ENCODE peak calls at places on chromosome 9, in seven cellular contexts. T, G, J, K, Y, R and O are unnamed samples.
A peak's percentile ranks its signal among the peaks of the same experiment; 100 is the strongest.

GRCh38 chr9:89746385-89747116 is 141.7 kb downstream of the GADD45G start:
- DNase-seq in J (no peak), T (no peak), R (no peak), G (no peak), Y (no peak), K (no peak), O (peak; percentile 77)

GRCh38 chr9:14133394-14133793 is 180.5 kb downstream of the NFIB start:
- DNase-seq in T (no peak), J (no peak), R (no peak), K (no peak), Y (no peak), G (no peak), O (no peak)

GRCh38 chr9:7509586-7509985 is 290.0 kb downstream of the DMAC1 start:
- DNase-seq in Y (no peak), K (no peak), G (peak; percentile 46), T (no peak), J (no peak), R (no peak), O (no peak)

GRCh38 chr9:84379740-84380139 is 39.2 kb upstream of the SLC28A3 start:
- DNase-seq in R (no peak), K (no peak), J (no peak), G (no peak), Y (no peak), T (no peak), O (no peak)

GRCh38 chr9:18347381-18348084 is 126.4 kb upstream of the ADAMTSL1 start:
- DNase-seq in J (no peak), G (no peak), T (no peak), Y (no peak), K (no peak), R (peak; percentile 67), O (no peak)

GRCh38 chr9:73149371-73150067 is 2.1 kb upstream of the ANXA1 start:
- DNase-seq in R (no peak), T (peak; percentile 69), J (no peak), Y (no peak), G (peak; percentile 92), K (peak; percentile 57), O (no peak)

GRCh38 chr9:122904466-122904822 is 715 bp downstream of the RC3H2 start:
- DNase-seq in K (peak; percentile 31), G (peak; percentile 4), T (no peak), Y (no peak), R (peak; percentile 41), J (no peak), O (peak; percentile 57)

GRCh38 chr9:94932647-94933415 is 206.3 kb downstream of the AOPEP start:
- DNase-seq in G (no peak), J (peak; percentile 15), T (no peak), Y (no peak), K (no peak), R (no peak), O (no peak)

GRCh38 chr9:95225016-95225745 is 92.3 kb downstream of the FANCC start:
- DNase-seq in Y (no peak), T (no peak), J (no peak), R (no peak), G (peak; percentile 27), K (no peak), O (no peak)

GRCh38 chr9:18493361-18494015 is 19.5 kb downstream of the ADAMTSL1 start:
- DNase-seq in T (no peak), K (no peak), R (no peak), Y (no peak), J (no peak), G (peak; percentile 45), O (no peak)

DNA sequence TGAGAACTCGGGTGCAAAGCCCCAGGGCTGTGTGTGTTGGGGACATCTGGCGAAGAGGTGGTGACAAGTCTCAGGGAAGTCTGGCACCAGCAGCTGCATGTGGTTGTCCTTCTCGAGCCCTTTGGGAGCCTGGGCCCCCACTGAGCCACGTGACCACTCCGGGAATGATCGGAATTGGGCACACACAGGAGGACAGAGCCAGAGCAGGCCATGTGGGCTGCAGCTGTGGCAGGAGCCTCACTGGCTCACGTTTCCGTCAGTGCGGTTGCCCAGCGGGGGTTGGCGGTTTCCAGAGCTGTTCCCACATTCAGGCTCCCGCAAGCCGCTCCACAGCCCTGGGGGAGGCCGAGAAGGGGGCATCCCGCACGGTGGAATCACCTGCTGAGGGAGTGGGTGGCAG is 6.8 kb upstream of the CEL start:
- DNase-seq in K (no peak), Y (no peak), T (no peak), R (no peak), G (peak; percentile 40), J (no peak), O (peak; percentile 93)
- TF ChIP-seq POLR2A in K (no peak), Y (no peak), T (no peak), R (no peak), G (no peak), J (no peak), O (no peak)

DNA sequence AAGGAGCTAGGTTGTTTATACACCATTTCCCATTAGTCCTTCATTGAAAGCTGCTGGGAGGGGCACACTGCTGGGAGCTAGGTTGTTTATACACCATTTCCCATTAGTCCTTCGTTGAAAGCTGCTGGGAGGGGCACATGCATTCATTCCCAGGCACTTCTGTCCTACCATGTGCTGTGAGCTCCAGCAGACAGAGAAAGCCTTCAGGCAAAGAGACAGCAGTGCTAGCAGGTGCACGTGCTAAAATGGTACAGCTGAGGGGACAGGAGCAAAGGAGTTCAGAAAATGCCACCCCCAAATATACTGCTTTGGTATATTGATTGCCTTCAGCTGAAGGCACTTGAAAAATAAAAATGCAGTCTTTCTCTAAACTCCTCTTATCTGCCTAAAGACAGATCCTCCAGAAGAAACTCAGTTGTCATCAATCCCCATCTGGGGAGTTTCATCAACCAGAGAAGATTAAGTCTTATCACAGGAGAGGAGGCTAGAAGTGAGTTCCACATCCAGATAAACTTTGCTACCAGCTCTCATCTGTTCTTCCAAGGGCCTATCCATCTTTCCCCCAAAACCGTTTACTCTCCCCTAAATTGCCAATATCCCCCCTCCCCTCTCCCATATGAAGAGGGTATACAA is 27.7 kb upstream of the DAPK1 start:
- DNase-seq in T (no peak), K (no peak), G (no peak), J (no peak), R (no peak), Y (no peak), O (no peak)
- H3K4me1 ChIP-seq in T (no peaks in the 10 kb centered on the region), K (no peaks in the 10 kb centered on the region), G (no peaks in the 10 kb centered on the region), J (no peaks in the 10 kb centered on the region), R (peaks cover 6% of the 10 kb centered on the region), Y (no peaks in the 10 kb centered on the region), O (no peaks in the 10 kb centered on the region)

GRCh38 chr9:121754655-121755436 is 103.4 kb downstream of the DAB2IP start:
- DNase-seq in Y (no peak), G (no peak), R (no peak), J (no peak), K (no peak), T (no peak), O (no peak)

GRCh38 chr9:121756477-121757285 is 105.2 kb downstream of the DAB2IP start:
- DNase-seq in R (no peak), T (no peak), K (no peak), Y (no peak), G (no peak), J (no peak), O (no peak)

GRCh38 chr9:121753802-121754654 is 102.6 kb downstream of the DAB2IP start:
- DNase-seq in Y (no peak), T (no peak), R (no peak), J (no peak), G (no peak), K (no peak), O (no peak)

GRCh38 chr9:121757286-121757595 is 105.8 kb downstream of the DAB2IP start:
- DNase-seq in K (no peak), R (no peak), J (no peak), T (no peak), Y (no peak), G (no peak), O (no peak)

GRCh38 chr9:121755581-121755980 is 104.1 kb downstream of the DAB2IP start:
- DNase-seq in J (no peak), R (no peak), K (no peak), Y (no peak), T (no peak), G (no peak), O (no peak)
- H3K27ac ChIP-seq in J (no peak overlapping the region), R (no peak overlapping the region), K (no peak overlapping the region), Y (peak overlapping the region; percentile 17), T (no peak overlapping the region), G (no peak overlapping the region), O (peak overlapping the region; percentile 86)

GRCh38 chr9:37575921-37576721 is at the start of gene FBXO10:
- DNase-seq in Y (no peak), J (peak; percentile 70), T (no peak), R (peak; percentile 67), K (peak; percentile 69), G (peak; percentile 77), O (peak; percentile 69)
- TF ChIP-seq POLR2A in Y (no peak), J (no peak), T (no peak), R (no peak), K (peak; percentile 49), G (peak; percentile 87), O (peak; percentile 64)

GRCh38 chr9:33142531-33142930 is 24.6 kb downstream of the B4GALT1 start:
- DNase-seq in J (no peak), K (no peak), R (no peak), Y (no peak), T (no peak), G (no peak), O (no peak)

GRCh38 chr9:33139421-33140228 is 27.5 kb downstream of the B4GALT1 start:
- DNase-seq in G (peak; percentile 96), T (no peak), K (no peak), J (peak; percentile 90), Y (no peak), R (peak; percentile 35), O (peak; percentile 85)

GRCh38 chr9:33146298-33146697 is 20.8 kb downstream of the B4GALT1 start:
- DNase-seq in K (no peak), Y (no peak), J (peak; percentile 9), R (no peak), G (no peak), T (no peak), O (no peak)

GRCh38 chr9:33140406-33141360 is 26.5 kb downstream of the B4GALT1 start:
- DNase-seq in T (no peak), R (no peak), K (no peak), Y (no peak), G (no peak), J (peak; percentile 20), O (no peak)

DNA sequence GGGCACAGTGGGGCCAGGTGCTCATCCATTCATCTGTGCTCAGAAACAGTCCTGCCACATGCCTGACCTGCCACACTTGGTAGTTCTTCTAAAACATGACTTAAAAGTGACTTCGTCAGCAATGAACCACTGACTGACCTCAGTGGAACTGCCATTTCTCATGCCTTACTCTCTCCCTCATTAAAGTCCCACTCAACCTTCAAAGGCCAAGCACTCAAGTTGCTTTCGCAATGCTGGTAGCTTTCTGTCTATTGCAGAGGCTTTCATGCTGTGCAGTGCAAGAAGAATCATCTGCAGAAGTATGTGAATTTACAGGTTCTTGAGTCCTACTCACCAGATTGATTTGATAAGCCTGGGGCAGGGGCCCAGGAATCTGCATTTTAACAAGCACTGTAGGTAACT is 23.9 kb downstream of the B4GALT1 start:
- DNase-seq in T (no peak), K (no peak), R (no peak), Y (no peak), J (peak; percentile 16), G (peak; percentile 80), O (no peak)
- H3K4me1 ChIP-seq in T (peaks cover 19% of the 10 kb centered on the region), K (peaks cover 98% of the 10 kb centered on the region), R (peaks cover 100% of the 10 kb centered on the region), Y (peaks cover 82% of the 10 kb centered on the region), J (peaks cover 34% of the 10 kb centered on the region), G (peaks cover 29% of the 10 kb centered on the region), O (peaks cover 60% of the 10 kb centered on the region)

DNA sequence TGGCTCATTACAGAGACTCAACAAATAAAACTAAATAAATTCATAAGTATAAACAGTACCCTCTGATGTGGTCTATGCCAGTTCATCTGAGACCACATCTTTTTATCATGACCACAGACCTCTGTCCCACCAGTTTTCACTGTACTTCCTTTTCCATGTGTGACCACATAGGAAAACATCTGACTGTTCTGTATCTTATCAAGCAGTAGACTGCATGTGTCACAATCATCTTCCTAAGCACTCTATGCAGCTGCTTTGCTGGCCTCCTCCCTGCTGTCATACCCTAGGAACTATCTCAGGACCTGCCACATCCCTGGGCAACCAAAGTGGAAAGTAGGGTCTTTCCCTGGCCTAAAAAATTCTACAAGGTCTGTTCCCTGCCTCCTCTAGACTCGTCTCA is 205.0 kb upstream of the ZNF462 start:
- DNase-seq in Y (no peak), K (no peak), G (no peak), J (no peak), R (no peak), T (no peak), O (no peak)
- H3K27ac ChIP-seq in Y (no peak overlapping the region), K (no peak overlapping the region), G (no peak overlapping the region), J (no peak overlapping the region), R (no peak overlapping the region), T (no peak overlapping the region), O (no peak overlapping the region)